ENCODE peak calls at places on chromosomes 2 and 18, in ten cellular contexts. I is fibroblast of lung; T is epithelial cell of proximal tubule; A is foreskin fibroblast; C is AG04449; H is cardiac fibroblast; Y is cardiac muscle cell; Z is fibroblast of the aortic adventitia; N is GM12865; L is CD8-positive, alpha-beta T cell. W is an unnamed sample.

GRCh38 chr2:33091541-33092123 is 144.9 kb downstream of the LTBP1 start:
- DNase-seq in I (no peak), T (no peak), A (no peak), C (no peak), H (no peak), Y (peak; percentile 12), Z (peak; percentile 47), N (no peak), L (no peak), W (no peak)

GRCh38 chr2:237558918-237559645 is 7.3 kb upstream of the PRLH start:
- DNase-seq in I (peak; percentile 89), T (peak; percentile 50), A (peak; percentile 77), C (no peak), H (peak; percentile 92), Y (peak; percentile 70), Z (peak; percentile 83), N (no peak), L (no peak), W (peak; percentile 97)

GRCh38 chr2:132911726-132912724 is 242.0 kb upstream of the LYPD1 start:
- DNase-seq in I (peak; percentile 58), T (no peak), A (no peak), C (no peak), H (peak; percentile 18), Y (peak; percentile 72), Z (peak; percentile 66), N (no peak), L (no peak), W (peak; percentile 48)

GRCh38 chr2:70089220-70089945 is 2.1 kb downstream of the PCBP1 start:
- DNase-seq in I (no peak), T (no peak), A (no peak), C (no peak), H (peak; percentile 39), Y (peak; percentile 43), Z (peak; percentile 28), N (peak; percentile 66), L (no peak), W (peak; percentile 27)

GRCh38 chr2:202378661-202379338 is 2.7 kb downstream of the BMPR2 start:
- DNase-seq in I (no peak), T (no peak), A (no peak), C (no peak), H (no peak), Y (no peak), Z (peak; percentile 43), N (no peak), L (no peak), W (peak; percentile 41)

GRCh38 chr18:57048351-57048750 is 98.5 kb upstream of the BOD1L2 start:
- DNase-seq in I (no peak), T (no peak), A (no peak), C (no peak), H (no peak), Y (no peak), Z (no peak), N (no peak), L (no peak), W (no peak)

GRCh38 chr2:54866179-54866578 is 142.7 kb downstream of the EML6 start:
- DNase-seq in I (no peak), T (no peak), A (no peak), C (no peak), H (no peak), Y (no peak), Z (peak; percentile 7), N (no peak), L (no peak), W (no peak)

GRCh38 chr18:75828379-75828778 is 400.9 kb upstream of the SMIM21 start:
- DNase-seq in I (no peak), T (no peak), A (no peak), C (no peak), H (no peak), Y (no peak), Z (no peak), N (no peak), L (no peak), W (no peak)

GRCh38 chr18:34957864-34958259 is 83.4 kb upstream of the MAPRE2 start:
- DNase-seq in I (no peak), T (peak; percentile 61), A (no peak), C (no peak), H (no peak), Y (no peak), Z (no peak), N (no peak), L (no peak), W (no peak)

GRCh38 chr2:119638891-119639539 is 40.0 kb upstream of the TMEM177 start:
- DNase-seq in I (peak; percentile 75), T (no peak), A (no peak), C (no peak), H (peak; percentile 48), Y (peak; percentile 49), Z (no peak), N (no peak), L (no peak), W (no peak)

GRCh38 chr18:77114564-77115391 is 17.8 kb downstream of the MBP start:
- DNase-seq in I (peak; percentile 98), T (peak; percentile 100), A (peak; percentile 96), C (peak; percentile 65), H (peak; percentile 96), Y (peak; percentile 93), Z (no peak), N (no peak), L (no peak), W (peak; percentile 100)

GRCh38 chr2:189646521-189646920 is 14.7 kb upstream of the ASNSD1 start:
- DNase-seq in I (no peak), T (no peak), A (no peak), C (no peak), H (no peak), Y (no peak), Z (no peak), N (no peak), L (no peak), W (no peak)

GRCh38 chr2:42754021-42754775 is 9.7 kb downstream of the OXER1 start:
- DNase-seq in I (no peak), T (no peak), A (peak; percentile 38), C (no peak), H (peak; percentile 16), Y (peak; percentile 29), Z (peak; percentile 36), N (peak; percentile 85), L (no peak), W (peak; percentile 22)

GRCh38 chr2:23241611-23242245 is 143.3 kb upstream of the KLHL29 start:
- DNase-seq in I (no peak), T (peak; percentile 9), A (no peak), C (no peak), H (no peak), Y (no peak), Z (no peak), N (no peak), L (no peak), W (no peak)
- H3K4me3 ChIP-seq in I (no peak overlapping the region), T (no peak overlapping the region), A (no peak overlapping the region), C (no peak overlapping the region), H (no peak overlapping the region), Y (no peak overlapping the region), Z (no peak overlapping the region), N (no peak overlapping the region), L (no peak overlapping the region), W (no peak overlapping the region)

GRCh38 chr18:5106730-5107129 is 90.3 kb downstream of the AKAIN1 start:
- DNase-seq in I (no peak), T (no peak), A (no peak), C (no peak), H (no peak), Y (no peak), Z (no peak), N (no peak), L (no peak), W (no peak)
- TF ChIP-seq CTCF in I (no peak), T (peak; percentile 54), A (no peak), C (no peak), H (no peak), Y (no peak), Z (no peak), N (peak; percentile 27), L (no peak), W (no peak)

GRCh38 chr2:27714053-27714452 is 50.4 kb downstream of the SLC4A1AP start:
- DNase-seq in I (no peak), T (no peak), A (no peak), C (no peak), H (no peak), Y (no peak), Z (no peak), N (no peak), L (no peak), W (no peak)

GRCh38 chr2:27716301-27717069 is 52.8 kb downstream of the SLC4A1AP start:
- DNase-seq in I (no peak), T (no peak), A (no peak), C (no peak), H (no peak), Y (no peak), Z (no peak), N (no peak), L (no peak), W (no peak)

GRCh38 chr2:27715318-27716165 is 51.9 kb downstream of the SLC4A1AP start:
- DNase-seq in I (peak; percentile 71), T (no peak), A (peak; percentile 70), C (peak; percentile 38), H (peak; percentile 81), Y (peak; percentile 67), Z (peak; percentile 59), N (peak; percentile 22), L (no peak), W (peak; percentile 52)

GRCh38 chr2:27713201-27713600 is 49.5 kb downstream of the SLC4A1AP start:
- DNase-seq in I (no peak), T (no peak), A (no peak), C (no peak), H (no peak), Y (no peak), Z (no peak), N (no peak), L (no peak), W (no peak)

GRCh38 chr2:27714851-27715291 is 51.2 kb downstream of the SLC4A1AP start:
- DNase-seq in I (no peak), T (no peak), A (no peak), C (no peak), H (no peak), Y (no peak), Z (no peak), N (no peak), L (no peak), W (no peak)
- H3K4me3 ChIP-seq in I (peak overlapping the region; percentile 29), T (peak overlapping the region; percentile 53), A (peak overlapping the region; percentile 45), C (peak overlapping the region; percentile 45), H (peak overlapping the region; percentile 29), Y (peak overlapping the region; percentile 16), Z (peak overlapping the region; percentile 51), N (no peak overlapping the region), L (no peak overlapping the region), W (peak overlapping the region; percentile 49)

GRCh38 chr2:205568620-205569019 is 113.7 kb upstream of the NRP2 start:
- DNase-seq in I (no peak), T (no peak), A (no peak), C (no peak), H (no peak), Y (no peak), Z (no peak), N (no peak), L (no peak), W (no peak)

GRCh38 chr2:205566556-205567061 is 115.7 kb upstream of the NRP2 start:
- DNase-seq in I (no peak), T (no peak), A (no peak), C (no peak), H (no peak), Y (no peak), Z (no peak), N (no peak), L (no peak), W (no peak)

GRCh38 chr2:205570641-205571040 is 111.7 kb upstream of the NRP2 start:
- DNase-seq in I (no peak), T (no peak), A (no peak), C (no peak), H (no peak), Y (no peak), Z (no peak), N (no peak), L (no peak), W (peak; percentile 24)

GRCh38 chr2:205563646-205564045 is 118.7 kb upstream of the NRP2 start:
- DNase-seq in I (peak; percentile 18), T (no peak), A (no peak), C (no peak), H (peak; percentile 20), Y (peak; percentile 22), Z (no peak), N (peak; percentile 22), L (no peak), W (peak; percentile 22)

GRCh38 chr2:205564761-205565160 is 117.5 kb upstream of the NRP2 start:
- DNase-seq in I (no peak), T (no peak), A (no peak), C (no peak), H (no peak), Y (no peak), Z (no peak), N (no peak), L (no peak), W (no peak)
- TF ChIP-seq CTCF in I (no peak), T (peak; percentile 5), A (no peak), C (no peak), H (no peak), Y (no peak), Z (peak; percentile 18), N (no peak), L (no peak), W (peak; percentile 23)

W was measured in fibroblast of villous mesenchyme.